ENCODE peak calls at places on chromosome 3, in four cellular contexts. T is endothelial cell of umbilical vein, V is keratinocyte, P is trophoblast cell. I is an unnamed sample. For H3K79me2 and H3K36me3, the result is how much of the 10 kb centered on the place peaks cover.

GRCh38 chr3:66532160-66532587 is 31.4 kb upstream of the LRIG1 start:
- DNase-seq in T (no peak), V (no peak), P (no peak), I (no peak)

GRCh38 chr3:53216723-53217122 is 39.1 kb downstream of the TKT start:
- DNase-seq in T (no peak), V (no peak), P (no peak), I (no peak)

GRCh38 chr3:123348-123747 is 73.2 kb upstream of the CHL1 start:
- DNase-seq in T (no peak), V (no peak), P (peak), I (no peak)

GRCh38 chr3:146161725-146162047 is 702 bp upstream of the PLOD2 start:
- DNase-seq in T (peak), V (no peak), P (peak), I (peak)

GRCh38 chr3:185488465-185488864 is 10.4 kb downstream of the TMEM41A start:
- DNase-seq in T (no peak), V (no peak), P (no peak), I (no peak)

GRCh38 chr3:43537206-43537605 is 84.6 kb downstream of the ANO10 start:
- DNase-seq in T (no peak), V (no peak), P (no peak), I (no peak)

GRCh38 chr3:133115178-133115577 is 77.0 kb downstream of the TMEM108 start:
- DNase-seq in T (no peak), V (no peak), P (no peak), I (peak)

GRCh38 chr3:168671091-168671490 is 575.4 kb upstream of the GOLIM4 start:
- DNase-seq in T (no peak), V (no peak), P (no peak), I (no peak)

GRCh38 chr3:149967067-149967685 is 3.5 kb downstream of the PFN2 start:
- DNase-seq in T (peak), V (no peak), P (peak), I (peak)

GRCh38 chr3:140843656-140844055 is 98.0 kb upstream of the SLC25A36 start:
- DNase-seq in T (no peak), V (no peak), P (no peak), I (no peak)

GRCh38 chr3:29922990-29923746 is 642.3 kb downstream of the RBMS3 start:
- DNase-seq in T (peak), V (peak), P (no peak), I (peak)

DNA sequence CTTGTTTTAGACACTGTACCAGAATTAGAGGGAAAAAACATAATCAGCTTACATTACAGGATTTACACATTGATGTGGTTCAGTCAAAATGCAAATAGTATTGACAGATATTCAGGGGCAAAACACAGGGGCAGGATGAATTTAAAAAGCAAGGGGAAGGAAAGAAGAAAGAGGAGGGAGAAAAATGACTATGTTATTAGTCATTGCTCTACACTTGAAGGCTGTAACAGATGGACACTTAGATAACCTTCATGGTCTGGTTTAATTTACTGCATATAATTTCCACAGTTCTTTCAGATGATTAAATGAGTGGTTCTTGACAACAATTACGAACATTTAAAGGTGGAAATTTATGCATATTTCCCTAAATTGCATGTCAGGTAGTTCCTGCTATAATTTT is 7.6 kb downstream of the CMSS1 start:
- DNase-seq in T (peak), V (no peak), P (peak), I (no peak)
- H3K9ac ChIP-seq in T (peak), V (peak), P (no peak), I (no peak)

DNA sequence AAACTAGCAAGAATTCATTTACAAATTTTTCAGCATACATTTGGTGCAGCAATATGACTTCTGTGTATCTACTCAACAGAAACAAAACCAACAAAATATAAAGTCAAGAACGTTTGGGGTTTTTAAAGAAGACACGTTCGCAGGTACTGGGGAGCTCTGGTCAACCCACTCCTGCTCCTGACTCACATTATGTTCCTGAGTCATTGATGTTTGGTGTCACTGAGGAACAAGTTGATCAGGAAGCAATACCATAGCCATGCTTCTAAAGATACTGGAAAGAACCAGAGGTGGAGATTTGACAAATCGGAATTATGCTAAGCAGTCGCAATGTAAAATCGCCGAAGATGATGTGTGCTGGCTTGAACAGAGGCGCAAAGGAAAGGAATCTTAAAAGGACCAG is 22.0 kb downstream of the SLC4A7 start:
- DNase-seq in T (no peak), V (no peak), P (peak), I (no peak)
- H3K79me2 ChIP-seq in T (half or more), V (half or more), P (under half), I (half or more)

GRCh38 chr3:197907196-197907595 is 42.8 kb upstream of the RPL35A start:
- DNase-seq in T (no peak), V (no peak), P (no peak), I (no peak)
- H3K36me3 ChIP-seq in T (under half), V (under half), P (under half), I (under half)

DNA sequence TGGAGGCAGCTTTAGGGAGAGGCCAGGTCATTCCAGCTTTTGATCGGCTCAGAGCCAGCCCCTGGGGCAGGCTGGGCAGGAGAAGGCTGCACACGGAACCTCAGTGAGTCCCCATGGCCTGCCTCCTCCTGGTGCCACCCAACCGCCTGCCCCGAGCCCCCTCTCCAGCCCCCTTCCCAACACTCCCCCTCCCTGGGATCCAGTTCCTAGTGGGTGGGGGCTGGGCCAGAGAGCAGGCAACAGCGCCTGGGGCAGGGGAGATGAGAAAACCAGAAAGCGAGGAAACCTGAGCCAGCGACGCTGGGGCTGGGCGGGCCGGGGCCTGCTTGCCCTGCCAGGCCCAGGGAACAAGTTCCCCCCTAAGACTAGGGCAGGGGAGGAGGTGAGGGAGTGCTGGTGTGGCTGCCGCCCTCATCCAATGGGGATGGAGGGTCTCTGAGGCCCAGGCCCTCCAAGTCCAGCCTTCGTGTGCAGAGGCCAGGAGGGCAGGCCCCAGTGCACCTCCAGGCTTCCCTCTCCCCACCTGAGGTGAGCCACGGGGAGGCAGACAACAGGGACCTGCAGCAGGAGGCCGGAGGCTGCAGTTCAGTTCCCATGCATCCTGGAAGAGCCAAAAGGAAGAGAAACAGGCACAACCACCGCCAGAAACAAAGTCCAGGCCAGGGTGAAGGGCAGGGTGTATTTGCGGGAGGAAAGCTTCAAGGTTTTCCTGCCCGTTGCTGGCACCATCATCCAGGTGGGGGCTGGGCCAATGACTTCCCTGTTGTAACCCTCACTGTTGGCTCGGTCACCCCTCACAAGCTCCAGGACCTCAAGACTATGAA is 4.0 kb upstream of the SEMA3F start:
- DNase-seq in T (no peak), V (no peak), P (no peak), I (no peak)
- H3K9ac ChIP-seq in T (no peak), V (peak), P (no peak), I (no peak)

DNA sequence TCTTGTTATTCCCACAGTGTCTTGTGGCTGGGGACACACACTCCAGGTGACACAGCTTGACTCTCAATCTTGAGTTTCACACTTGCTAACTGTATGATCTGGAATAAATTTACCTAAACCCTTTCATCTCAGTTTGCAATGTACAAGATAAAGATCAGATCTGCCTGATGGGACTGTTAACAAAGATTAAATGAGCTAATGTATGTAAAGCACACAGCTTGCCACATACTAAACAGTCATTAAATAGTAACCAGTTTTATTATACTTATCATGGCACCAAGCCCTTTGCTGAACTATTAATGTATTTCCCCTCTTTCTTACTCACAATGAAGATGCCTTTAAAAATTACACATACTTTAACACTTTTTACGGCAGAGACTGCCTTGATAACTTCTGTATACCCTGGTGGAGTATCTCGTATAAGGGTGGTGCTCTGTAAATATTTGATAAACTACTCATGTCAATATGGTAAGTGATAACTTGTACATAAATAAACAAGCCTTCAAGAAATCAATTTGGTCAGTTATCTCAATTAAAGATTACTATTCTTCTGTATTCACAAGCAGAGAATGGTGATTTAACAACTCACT is 184.5 kb downstream of the STAG1 start:
- DNase-seq in T (no peak), V (no peak), P (no peak), I (no peak)
- H3K79me2 ChIP-seq in T (under half), V (under half), P (under half), I (under half)

GRCh38 chr3:47604145-47604544 is 25.5 kb upstream of the CSPG5 start:
- DNase-seq in T (no peak), V (no peak), P (no peak), I (no peak)

GRCh38 chr3:47603332-47603731 is 24.7 kb upstream of the CSPG5 start:
- DNase-seq in T (no peak), V (no peak), P (no peak), I (no peak)

GRCh38 chr3:47607335-47607734 is 28.7 kb upstream of the CSPG5 start:
- DNase-seq in T (no peak), V (no peak), P (no peak), I (no peak)

GRCh38 chr3:47605646-47606045 is 27.0 kb upstream of the CSPG5 start:
- DNase-seq in T (peak), V (no peak), P (no peak), I (peak)

GRCh38 chr3:47606171-47606570 is 27.5 kb upstream of the CSPG5 start:
- DNase-seq in T (no peak), V (no peak), P (no peak), I (no peak)
- H3K36me3 ChIP-seq in T (under half), V (under half), P (under half), I (under half)

GRCh38 chr3:79767194-79767952 is 425 bp downstream of the ROBO1 start:
- DNase-seq in T (peak), V (no peak), P (peak), I (peak)

GRCh38 chr3:79765854-79766253 is 1.9 kb downstream of the ROBO1 start:
- DNase-seq in T (no peak), V (no peak), P (no peak), I (no peak)

GRCh38 chr3:79766474-79767193 is 1.2 kb downstream of the ROBO1 start:
- DNase-seq in T (peak), V (no peak), P (no peak), I (peak)

GRCh38 chr3:79769234-79769633 is 1.4 kb upstream of the ROBO1 start:
- DNase-seq in T (no peak), V (no peak), P (no peak), I (no peak)

GRCh38 chr3:79767953-79768282 is at the start of gene ROBO1:
- DNase-seq in T (no peak), V (no peak), P (no peak), I (peak)
- H3K9ac ChIP-seq in T (peak), V (no peak), P (no peak), I (no peak)

GRCh38 chr3:121737644-121738043 is 11.9 kb downstream of the GOLGB1 start:
- DNase-seq in T (no peak), V (no peak), P (no peak), I (no peak)

GRCh38 chr3:121735047-121735696 is 14.4 kb downstream of the GOLGB1 start:
- DNase-seq in T (no peak), V (no peak), P (peak), I (peak)

GRCh38 chr3:121739902-121740301 is 9.6 kb downstream of the GOLGB1 start:
- DNase-seq in T (no peak), V (no peak), P (no peak), I (no peak)

GRCh38 chr3:121730940-121731687 is 18.4 kb downstream of the GOLGB1 start:
- DNase-seq in T (no peak), V (no peak), P (no peak), I (peak)

DNA sequence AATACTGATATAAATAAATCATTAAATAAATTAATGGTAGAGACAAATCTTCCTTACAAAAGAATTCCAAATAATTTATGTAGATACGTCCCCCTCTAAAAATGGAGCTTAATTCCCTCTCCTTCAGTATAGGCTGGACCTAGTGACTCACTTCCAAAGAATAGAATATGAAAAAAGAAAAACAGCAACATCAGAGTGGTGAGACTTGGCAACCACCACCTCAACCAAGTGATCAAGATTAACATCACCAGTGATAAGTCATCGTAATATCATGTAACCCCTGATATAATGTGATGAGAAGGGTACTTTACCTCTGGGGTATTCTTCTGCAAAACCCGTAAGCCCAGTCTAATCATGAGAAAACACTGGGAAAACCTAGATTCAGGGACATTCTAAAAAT is 13.4 kb downstream of the GOLGB1 start:
- DNase-seq in T (no peak), V (no peak), P (no peak), I (peak)
- H3K79me2 ChIP-seq in T (half or more), V (half or more), P (under half), I (under half)

GRCh38 chr3:49022751-49023171 is 840 bp downstream of the NDUFAF3 start:
- DNase-seq in T (no peak), V (no peak), P (no peak), I (no peak)
- H3K36me3 ChIP-seq in T (under half), V (under half), P (under half), I (under half)

DNA sequence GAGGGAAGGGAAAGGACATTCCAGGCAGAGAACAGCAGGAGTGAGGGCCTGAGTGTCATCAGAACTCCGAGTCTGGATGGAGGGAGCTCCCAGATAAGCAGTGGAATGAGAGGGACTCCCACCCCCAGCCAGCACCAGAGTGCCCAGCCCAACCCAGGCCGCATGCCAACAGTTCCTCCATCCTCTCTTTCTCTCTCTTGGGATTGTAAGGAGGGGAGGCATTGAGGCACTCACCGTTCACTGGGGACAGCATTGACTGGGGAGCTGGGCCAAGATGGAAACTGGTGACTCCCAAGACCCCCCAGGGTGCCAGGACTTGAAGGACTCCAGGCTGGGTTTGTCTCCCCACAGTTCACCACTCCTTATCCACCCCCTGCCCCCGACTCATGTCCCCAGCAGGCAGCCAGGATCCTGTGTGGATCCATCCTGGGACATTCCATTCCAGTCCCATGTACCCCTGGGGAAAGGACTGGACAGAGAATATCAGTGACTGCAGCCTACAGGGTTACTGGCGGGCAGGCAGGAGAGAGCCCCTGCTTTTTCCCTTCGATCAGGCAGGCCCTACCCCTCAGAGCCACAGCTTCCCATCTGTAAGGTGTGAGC is 15.7 kb downstream of the PTH1R start:
- DNase-seq in T (no peak), V (no peak), P (no peak), I (no peak)
- H3K9ac ChIP-seq in T (no peak), V (no peak), P (no peak), I (no peak)

I was measured in fibroblast of lung.